ENCODE peak calls at places on chromosomes 13 and 19, in ten cellular contexts. K is HL-60; X is RWPE2; J is Peyer's patch; N is mucosa of descending colon; U is CD8-positive, alpha-beta T cell; O is right atrium auricular region; A is fibroblast of mammary gland; V is HFF-Myc; Z is AG10803. S is an unnamed sample.

GRCh38 chr19:5403968-5404640 is 51.1 kb upstream of the ZNRF4 start:
- DNase-seq in U (peak), Z (peak), A (peak), K (peak), V (peak), J (peak), X (peak), O (no peak), N (peak), S (peak)

GRCh38 chr13:63680704-63681103 is 2265.1 kb upstream of the PCDH20 start:
- DNase-seq in O (no peak), J (no peak), K (no peak), A (no peak), N (no peak), V (no peak), U (no peak), X (no peak), Z (no peak), S (no peak)

GRCh38 chr13:39942901-39943273 is 287.4 kb downstream of the COG6 start:
- DNase-seq in N (peak), U (peak), O (peak), K (peak), V (no peak), J (peak), A (peak), X (no peak), Z (peak), S (peak)

GRCh38 chr13:63433546-63434150 is 2018.0 kb upstream of the PCDH20 start:
- DNase-seq in J (no peak), N (no peak), Z (no peak), V (no peak), X (no peak), A (peak), O (no peak), U (no peak), K (no peak), S (no peak)

GRCh38 chr13:31073859-31074718 is 87.6 kb downstream of the HSPH1 start:
- DNase-seq in U (no peak), K (no peak), X (no peak), V (no peak), N (no peak), J (no peak), O (no peak), A (peak), Z (peak), S (no peak)

GRCh38 chr13:41827507-41828213 is 133.2 kb downstream of the VWA8 start:
- DNase-seq in U (no peak), N (no peak), J (no peak), V (peak), K (no peak), Z (peak), X (no peak), A (peak), O (peak), S (peak)

GRCh38 chr13:50474094-50474654 is 369.3 kb downstream of the DLEU7 start:
- DNase-seq in Z (no peak), V (no peak), N (no peak), A (peak), O (no peak), K (no peak), X (no peak), J (no peak), U (no peak), S (no peak)

GRCh38 chr19:8731428-8732169 is 10.2 kb downstream of the OR2Z1 start:
- DNase-seq in U (no peak), J (no peak), V (no peak), Z (no peak), O (no peak), X (no peak), A (no peak), N (no peak), K (no peak), S (no peak)

GRCh38 chr19:58395220-58395978 is at the start of gene RNF225:
- DNase-seq in Z (no peak), O (no peak), N (peak), J (no peak), X (peak), V (no peak), U (no peak), A (peak), K (peak), S (no peak)

GRCh38 chr19:5145521-5146511 is 176.9 kb downstream of the KDM4B start:
- DNase-seq in Z (no peak), K (no peak), X (peak), A (no peak), J (no peak), V (no peak), O (no peak), U (peak), N (peak), S (no peak)

GRCh38 chr13:84896128-84896527 is 903.1 kb downstream of the SLITRK6 start:
- DNase-seq in N (no peak), Z (peak), X (no peak), J (peak), V (peak), K (peak), U (no peak), O (no peak), A (peak), S (peak)

GRCh38 chr19:28560786-28561185 is 652.2 kb downstream of the UQCRFS1 start:
- DNase-seq in A (no peak), X (no peak), O (no peak), V (no peak), Z (no peak), J (no peak), N (no peak), K (no peak), U (no peak), S (no peak)

GRCh38 chr13:92804926-92805325 is 421.7 kb upstream of the GPC6 start:
- DNase-seq in J (no peak), K (no peak), U (no peak), N (no peak), O (no peak), V (no peak), A (peak), X (no peak), Z (peak), S (no peak)

GRCh38 chr13:81058916-81059290 is 718.0 kb upstream of the SPRY2 start:
- DNase-seq in J (no peak), K (no peak), N (no peak), A (peak), U (no peak), V (no peak), X (no peak), Z (no peak), O (no peak), S (no peak)

GRCh38 chr13:52130641-52131040 is 1.8 kb upstream of the NEK5 start:
- DNase-seq in Z (no peak), X (no peak), N (no peak), A (no peak), K (no peak), U (no peak), V (no peak), J (no peak), O (no peak), S (no peak)

GRCh38 chr19:3784607-3785463 is 1.3 kb downstream of the MATK start:
- DNase-seq in J (no peak), K (no peak), V (no peak), O (no peak), Z (no peak), X (peak), A (peak), N (no peak), U (no peak), S (no peak)

GRCh38 chr13:97856001-97856675 is 97.3 kb upstream of the IPO5 start:
- DNase-seq in A (peak), U (no peak), J (no peak), V (no peak), K (no peak), Z (peak), X (no peak), N (no peak), O (no peak), S (no peak)

GRCh38 chr13:40189885-40190655 is 476.4 kb downstream of the FOXO1 start:
- DNase-seq in U (no peak), K (no peak), A (no peak), X (no peak), N (peak), J (no peak), Z (no peak), O (no peak), V (no peak), S (no peak)

GRCh38 chr13:79384022-79384610 is 21.9 kb downstream of the RBM26 start:
- DNase-seq in V (no peak), Z (no peak), O (no peak), A (no peak), X (no peak), U (no peak), K (peak), N (peak), J (no peak), S (no peak)

GRCh38 chr13:20990910-20991525 is 70.4 kb downstream of the LATS2 start:
- DNase-seq in N (no peak), X (no peak), K (no peak), V (no peak), O (peak), U (no peak), J (no peak), A (no peak), Z (no peak), S (no peak)

GRCh38 chr19:34171539-34171876 is 796 bp upstream of the LSM14A start:
- DNase-seq in A (peak), J (no peak), U (no peak), K (no peak), Z (peak), X (no peak), V (peak), N (no peak), O (no peak), S (no peak)

GRCh38 chr13:41470187-41470586 is 12.8 kb downstream of the RGCC start:
- DNase-seq in K (no peak), A (no peak), O (no peak), N (no peak), Z (no peak), X (no peak), U (no peak), V (no peak), J (no peak), S (no peak)

GRCh38 chr13:104008571-104009435 is 942.6 kb upstream of the SLC10A2 start:
- DNase-seq in N (no peak), V (no peak), X (no peak), Z (no peak), K (no peak), A (peak), J (no peak), O (no peak), U (no peak), S (no peak)

GRCh38 chr19:36489139-36489919 is at the start of gene ZNF566:
- DNase-seq in N (peak), O (peak), J (peak), X (peak), V (peak), A (peak), Z (peak), K (peak), U (peak), S (peak)

GRCh38 chr19:36483653-36484052 is 5.7 kb downstream of the ZNF566 start:
- DNase-seq in J (no peak), N (no peak), U (no peak), A (no peak), O (no peak), K (peak), X (no peak), V (no peak), Z (no peak), S (no peak)

GRCh38 chr19:36488118-36488815 is 1.1 kb downstream of the ZNF566 start:
- DNase-seq in N (no peak), X (no peak), J (no peak), Z (no peak), U (no peak), A (no peak), O (no peak), K (no peak), V (no peak), S (no peak)

GRCh38 chr19:36489920-36490415 is 607 bp upstream of the ZNF566 start:
- DNase-seq in Z (peak), N (peak), K (peak), O (peak), V (peak), J (peak), X (peak), U (peak), A (peak), S (no peak)

DNA sequence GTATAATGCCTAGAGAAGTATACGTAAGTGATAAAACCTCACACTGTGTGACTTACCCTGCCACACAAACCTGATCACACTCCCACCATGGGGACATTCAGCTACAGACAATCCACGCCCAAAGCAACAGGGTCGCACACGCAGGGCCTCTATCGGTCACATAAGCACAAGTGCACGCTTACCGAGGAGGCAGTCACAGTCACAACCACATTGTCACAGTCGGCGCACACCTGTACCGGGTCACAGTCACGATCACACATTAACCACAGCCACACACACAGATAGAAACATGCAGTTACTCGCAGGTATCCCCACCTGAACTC is 584 bp downstream of the ZNF566 start:
- DNase-seq in V (peak), X (no peak), K (peak), J (peak), U (peak), Z (peak), A (peak), O (no peak), N (no peak), S (no peak)
- TF ChIP-seq CTCF in V (no peak), X (no peak), K (no peak), J (no peak), U (no peak), Z (peak), A (no peak), O (no peak), N (no peak), S (no peak)

GRCh38 chr19:11324748-11325389 is 14.6 kb downstream of the RAB3D start:
- DNase-seq in J (no peak), Z (no peak), N (no peak), V (no peak), O (no peak), K (no peak), U (no peak), X (no peak), A (no peak), S (no peak)
- H3K4me3 ChIP-seq in J (no peak), Z (no peak), N (no peak), V (no peak), O (no peak), K (no peak), U (no peak), X (no peak), A (no peak), S (no peak)

DNA sequence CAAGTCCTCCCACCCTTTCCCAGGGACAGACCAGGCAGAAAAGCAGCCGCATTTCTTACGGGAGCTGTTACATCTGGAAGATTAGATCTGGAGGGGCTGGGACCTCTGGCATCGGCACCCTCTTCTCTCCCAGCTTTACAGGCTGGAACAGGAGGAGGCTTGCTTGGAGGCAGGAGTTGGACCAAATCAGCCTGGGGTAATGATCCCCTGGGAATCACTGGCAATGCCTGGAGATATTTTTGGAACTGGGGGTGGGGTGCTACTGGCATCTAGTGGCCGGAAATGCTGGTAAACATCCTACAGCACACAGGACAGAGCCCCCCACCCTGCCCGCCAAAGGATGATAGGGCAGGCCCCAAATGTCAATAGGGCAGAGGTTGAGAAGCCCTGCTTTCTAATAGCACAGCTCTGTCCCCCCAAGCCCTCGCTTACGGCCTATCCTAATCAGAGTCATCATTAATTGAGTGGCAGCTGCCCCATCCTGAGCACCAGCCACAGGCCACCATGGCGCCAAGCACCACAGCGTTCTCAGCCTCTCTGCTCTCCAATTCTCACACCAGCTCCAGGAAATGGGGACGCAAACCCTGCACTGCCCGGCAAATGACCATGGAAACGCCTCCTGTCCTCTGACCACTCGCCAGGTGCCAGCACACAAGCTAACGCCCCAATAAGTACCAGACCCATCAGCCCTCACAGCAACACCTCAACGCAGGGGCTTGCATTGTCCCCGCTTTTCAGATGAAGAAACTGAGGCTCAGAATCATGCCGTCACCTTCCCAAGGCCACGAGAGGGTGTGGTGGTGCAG is 20.6 kb downstream of the LRRC4B start:
- DNase-seq in K (no peak), U (no peak), X (no peak), Z (no peak), N (no peak), O (no peak), A (no peak), V (no peak), J (no peak), S (no peak)
- TF ChIP-seq CTCF in K (no peak), U (no peak), X (no peak), Z (no peak), N (no peak), O (no peak), A (no peak), V (no peak), J (no peak), S (no peak)

DNA sequence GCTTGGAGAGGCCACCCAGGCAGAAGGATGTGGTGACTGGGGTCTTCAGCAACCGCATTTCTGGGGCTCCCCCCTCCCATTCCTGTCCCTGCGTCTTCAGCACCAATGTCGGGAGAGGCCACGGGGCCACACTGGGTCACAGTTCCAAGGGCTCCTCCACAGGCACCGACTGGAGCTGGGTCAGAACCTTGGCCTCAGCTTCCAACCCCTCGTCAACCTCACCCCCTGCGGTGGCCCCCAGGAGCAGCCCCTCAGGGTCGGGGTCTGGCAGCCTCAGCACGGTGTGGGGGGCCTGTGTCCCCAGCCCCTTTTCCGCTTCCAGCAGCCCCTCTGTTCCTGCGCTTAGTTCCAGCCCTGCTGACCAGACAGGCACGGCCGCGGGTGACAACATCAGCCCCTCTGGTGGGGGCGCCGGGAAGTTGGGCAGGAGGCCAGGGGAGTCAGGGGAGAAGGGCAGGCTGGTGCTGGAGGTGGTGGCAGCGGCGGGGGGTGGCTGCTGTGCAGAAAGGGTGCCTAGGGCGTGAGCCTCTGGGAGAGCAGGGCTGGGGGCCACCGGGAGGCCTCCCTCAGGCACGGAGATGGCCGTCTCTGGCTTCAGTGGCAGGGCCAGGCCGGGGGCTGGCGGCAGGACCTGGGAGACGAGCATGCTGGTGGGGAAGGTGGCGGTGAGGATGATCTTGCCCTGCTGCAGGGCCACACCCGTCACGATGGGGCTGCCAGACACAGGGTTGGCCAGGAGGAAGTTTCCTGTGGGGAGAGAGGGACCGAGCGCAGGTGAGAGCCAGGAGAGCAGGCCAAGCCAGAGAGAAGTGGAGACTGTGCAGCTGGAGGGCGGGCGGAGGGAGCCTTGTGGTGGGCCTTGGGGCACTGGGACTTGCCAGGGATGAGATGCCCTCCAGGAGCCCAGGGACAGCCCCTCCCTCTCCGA is 3.4 kb downstream of the SIX5 start:
- DNase-seq in Z (no peak), J (no peak), X (no peak), V (no peak), N (no peak), O (no peak), U (no peak), K (no peak), A (no peak), S (no peak)
- H3K4me3 ChIP-seq in Z (no peak), J (no peak), X (no peak), V (no peak), N (no peak), O (no peak), U (no peak), K (no peak), A (no peak), S (no peak)

DNA sequence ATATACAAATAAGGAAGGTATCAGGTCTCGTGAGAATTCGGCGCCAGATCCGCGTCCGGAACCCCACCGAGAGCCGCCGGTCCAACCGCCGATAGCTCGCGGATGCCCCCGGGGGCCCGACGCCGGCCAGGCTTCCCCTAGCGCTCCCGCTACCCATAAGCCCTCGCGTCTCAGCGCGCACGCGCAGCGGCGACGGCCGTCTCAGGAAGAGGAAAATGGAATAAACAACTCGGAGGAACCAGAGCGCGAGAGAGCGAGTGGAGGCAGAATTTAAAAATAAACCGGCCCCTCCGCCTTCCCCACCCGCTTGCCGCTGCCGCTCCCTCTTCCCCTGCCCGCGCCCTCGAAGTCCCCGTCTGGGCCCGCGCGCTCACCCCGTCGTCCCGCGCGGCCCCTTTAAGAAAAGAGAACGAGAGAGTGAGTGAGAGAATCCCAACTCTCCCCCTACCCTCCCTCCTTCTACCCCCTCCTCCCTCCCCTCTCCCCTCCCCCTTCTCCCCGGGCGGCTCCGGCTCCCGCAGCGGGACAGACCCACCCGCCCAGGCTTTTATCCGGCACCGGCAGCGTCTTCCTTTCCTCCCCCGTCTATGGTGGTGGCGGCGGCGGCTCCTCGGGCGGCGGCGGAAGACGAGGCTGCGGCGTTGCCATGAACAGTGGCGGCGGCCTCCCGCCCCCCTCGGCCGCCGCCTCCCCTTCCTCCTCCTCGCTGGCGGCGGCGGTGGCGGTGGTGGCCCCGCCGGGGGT is at the start of gene PAN3:
- DNase-seq in N (peak), X (peak), Z (peak), J (peak), K (peak), V (peak), U (peak), O (peak), A (peak), S (no peak)
- TF ChIP-seq CTCF in N (no peak), X (no peak), Z (no peak), J (no peak), K (no peak), V (no peak), U (no peak), O (no peak), A (no peak), S (no peak)

S was measured in epithelial cell of proximal tubule.